ENCODE peak calls at places on chromosomes 1 and 21, in seven cellular contexts. Q is neuronal stem cell, H is H9, P is IMR-90, K is mesendoderm, Z is H1, F is trophoblast cell. L is an unnamed sample.

GRCh38 chr1:109438798-109439297 is 12.6 kb upstream of the PSMA5 start:
- DNase-seq in Q (no peak), H (no peak), P (peak; percentile 99), K (no peak), Z (no peak), F (no peak), L (peak; percentile 97)

GRCh38 chr21:31752352-31752751 is 20.4 kb upstream of the SCAF4 start:
- DNase-seq in Q (no peak), H (no peak), P (peak; percentile 45), K (no peak), Z (no peak), F (no peak), L (no peak)

GRCh38 chr1:78440381-78440793 is 50.4 kb upstream of the PTGFR start:
- DNase-seq in Q (no peak), H (no peak), P (peak; percentile 69), K (no peak), Z (no peak), F (no peak), L (no peak)

GRCh38 chr1:202105571-202106339 is 17.0 kb upstream of the GPR37L1 start:
- DNase-seq in Q (peak; percentile 75), H (peak; percentile 93), P (peak; percentile 59), K (peak; percentile 97), Z (peak; percentile 90), F (peak; percentile 87), L (peak; percentile 69)

GRCh38 chr1:92961131-92961895 is at the start of gene DIPK1A:
- DNase-seq in Q (peak; percentile 82), H (peak; percentile 84), P (peak; percentile 70), K (peak; percentile 88), Z (peak; percentile 83), F (peak; percentile 63), L (peak; percentile 79)

GRCh38 chr1:96565546-96565945 is 156.0 kb upstream of the PTBP2 start:
- DNase-seq in Q (no peak), H (no peak), P (no peak), K (no peak), Z (no peak), F (no peak), L (no peak)

GRCh38 chr1:38308780-38309179 is 262.2 kb upstream of the POU3F1 start:
- DNase-seq in Q (no peak), H (no peak), P (no peak), K (peak; percentile 74), Z (no peak), F (peak; percentile 68), L (no peak)

GRCh38 chr1:22799971-22800370 is 89.3 kb downstream of the EPHB2 start:
- DNase-seq in Q (no peak), H (no peak), P (no peak), K (no peak), Z (no peak), F (no peak), L (no peak)

GRCh38 chr1:66747500-66747899 is 4.8 kb upstream of the DYNLT5 start:
- DNase-seq in Q (no peak), H (no peak), P (peak; percentile 44), K (no peak), Z (no peak), F (no peak), L (peak; percentile 12)

GRCh38 chr1:167500283-167500860 is 18.0 kb downstream of the CD247 start:
- DNase-seq in Q (no peak), H (no peak), P (no peak), K (no peak), Z (no peak), F (no peak), L (no peak)

GRCh38 chr1:159923203-159924024 is 1.9 kb downstream of the TAGLN2 start:
- DNase-seq in Q (no peak), H (peak; percentile 85), P (peak; percentile 83), K (peak; percentile 97), Z (peak; percentile 61), F (peak; percentile 86), L (peak; percentile 95)

GRCh38 chr1:36776949-36777348 is 257.4 kb downstream of the GRIK3 start:
- DNase-seq in Q (no peak), H (no peak), P (no peak), K (no peak), Z (no peak), F (no peak), L (no peak)

GRCh38 chr1:36776256-36776655 is 258.1 kb downstream of the GRIK3 start:
- DNase-seq in Q (no peak), H (no peak), P (no peak), K (no peak), Z (no peak), F (no peak), L (no peak)

GRCh38 chr1:36773827-36774541 is 260.3 kb downstream of the GRIK3 start:
- DNase-seq in Q (no peak), H (no peak), P (no peak), K (no peak), Z (no peak), F (no peak), L (no peak)

GRCh38 chr1:36772837-36773495 is 261.3 kb downstream of the GRIK3 start:
- DNase-seq in Q (no peak), H (no peak), P (no peak), K (no peak), Z (no peak), F (no peak), L (no peak)

DNA sequence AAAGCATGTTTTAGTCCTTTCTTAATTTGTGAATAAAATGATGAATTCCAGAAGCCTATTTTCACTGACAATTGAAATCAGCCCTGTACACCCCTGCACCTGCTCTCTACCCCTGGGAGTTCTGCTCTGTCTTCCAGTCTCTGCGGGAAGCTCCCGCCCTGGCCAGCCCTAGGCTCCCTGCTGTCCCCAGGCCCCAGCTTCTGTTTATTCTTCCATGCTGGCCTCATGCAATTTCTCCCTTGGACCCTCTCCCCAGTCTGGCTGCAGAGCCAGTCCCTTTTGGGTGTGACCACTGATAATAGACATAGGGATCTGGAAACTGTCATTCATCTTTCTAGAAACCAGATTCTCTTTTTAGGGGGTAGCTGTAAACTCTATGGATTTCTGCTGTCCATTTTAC is 258.6 kb downstream of the GRIK3 start:
- DNase-seq in Q (no peak), H (no peak), P (no peak), K (no peak), Z (no peak), F (no peak), L (no peak)
- H3K23ac ChIP-seq in Q (no peak overlapping the region), H (no peak overlapping the region), P (no peak overlapping the region), K (no peak overlapping the region), Z (no peak overlapping the region), F (no peak overlapping the region), L (no peak overlapping the region)

GRCh38 chr21:16457498-16457897 is 727.7 kb downstream of the USP25 start:
- DNase-seq in Q (no peak), H (no peak), P (no peak), K (no peak), Z (no peak), F (no peak), L (no peak)
- H3K23ac ChIP-seq in Q (no peak overlapping the region), H (no peak overlapping the region), P (no peak overlapping the region), K (no peak overlapping the region), Z (no peak overlapping the region), F (no peak overlapping the region), L (no peak overlapping the region)

GRCh38 chr1:242770366-242770765 is 245.9 kb upstream of the PLD5 start:
- DNase-seq in Q (no peak), H (no peak), P (no peak), K (no peak), Z (no peak), F (peak; percentile 5), L (no peak)
- H3K23ac ChIP-seq in Q (no peak overlapping the region), H (no peak overlapping the region), P (no peak overlapping the region), K (no peak overlapping the region), Z (no peak overlapping the region), F (no peak overlapping the region), L (no peak overlapping the region)

DNA sequence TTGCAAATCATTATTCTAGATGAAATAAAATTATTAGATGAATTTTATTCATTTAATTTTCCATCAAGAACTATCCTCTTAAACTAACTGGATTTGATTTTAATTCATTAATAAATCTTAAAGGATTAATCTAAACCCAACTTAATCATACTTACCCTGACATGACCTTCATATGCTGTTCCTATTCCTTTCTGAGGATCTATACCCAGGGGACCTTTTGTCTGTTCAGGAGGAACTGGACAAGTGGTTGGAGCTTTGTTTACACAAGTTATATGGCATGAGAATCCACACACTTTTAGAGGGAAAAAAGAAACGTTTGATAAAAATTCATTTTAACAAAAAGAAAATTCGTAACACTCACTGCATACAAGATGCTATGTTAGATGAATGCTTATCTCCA is 95.2 kb downstream of the COQ8A start:
- DNase-seq in Q (no peak), H (no peak), P (no peak), K (no peak), Z (no peak), F (no peak), L (no peak)
- H3K23ac ChIP-seq in Q (no peak overlapping the region), H (no peak overlapping the region), P (no peak overlapping the region), K (no peak overlapping the region), Z (no peak overlapping the region), F (no peak overlapping the region), L (no peak overlapping the region)

GRCh38 chr1:114169509-114169908 is 15.8 kb upstream of the SYT6 start:
- DNase-seq in Q (no peak), H (no peak), P (no peak), K (no peak), Z (no peak), F (no peak), L (no peak)

GRCh38 chr1:114167226-114167625 is 13.6 kb upstream of the SYT6 start:
- DNase-seq in Q (no peak), H (no peak), P (no peak), K (no peak), Z (no peak), F (no peak), L (no peak)

DNA sequence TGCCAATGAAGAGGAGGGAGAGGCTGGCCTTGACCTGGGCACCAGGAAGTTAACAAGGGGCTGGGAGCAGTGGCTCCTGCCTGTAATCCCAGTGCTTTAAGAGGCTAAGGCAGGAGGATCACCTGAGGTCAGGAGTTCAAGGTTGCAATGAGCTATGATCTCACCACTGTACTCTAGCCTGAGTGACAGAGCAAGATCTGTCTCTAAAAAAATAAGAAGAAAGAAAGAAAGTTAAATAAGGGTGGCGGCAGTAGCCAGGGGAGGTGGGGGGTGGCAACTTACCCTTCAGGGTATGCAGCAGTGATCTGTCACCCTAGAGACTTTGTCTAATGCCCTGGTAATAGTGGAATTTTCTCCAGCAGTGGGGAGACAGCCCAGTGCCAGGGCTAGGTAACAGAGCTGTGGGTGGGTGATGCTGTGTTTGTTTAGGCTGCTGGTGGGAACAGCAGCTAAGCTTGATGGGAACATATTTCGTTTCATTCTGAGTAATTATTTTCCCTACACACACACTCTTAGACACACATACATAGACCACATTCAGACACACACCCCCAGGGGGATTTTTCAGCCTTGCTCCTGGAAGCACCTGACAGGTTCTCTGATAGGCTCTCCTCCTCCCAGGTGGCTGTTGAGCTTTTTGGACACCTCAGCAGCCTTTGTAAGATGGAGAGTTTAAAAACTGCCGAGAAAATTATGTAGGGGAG is 11.3 kb upstream of the SYT6 start:
- DNase-seq in Q (no peak), H (no peak), P (no peak), K (no peak), Z (no peak), F (no peak), L (no peak)
- H3K23ac ChIP-seq in Q (no peak overlapping the region), H (no peak overlapping the region), P (no peak overlapping the region), K (no peak overlapping the region), Z (no peak overlapping the region), F (no peak overlapping the region), L (no peak overlapping the region)

L was measured in mesenchymal stem cell.